ENCODE peak calls at places on chromosomes 5 and 9, in five cellular contexts. J is renal cortical epithelial cell, O is cerebellar cortex, K is body of pancreas, Y is mesothelial cell of epicardium. P is an unnamed sample.

GRCh38 chr9:13550519-13550918 is 271.0 kb upstream of the MPDZ start:
- DNase-seq in J (no peak), O (no peak), K (no peak), Y (no peak), P (no peak)

GRCh38 chr5:15386122-15386521 is 113.9 kb upstream of the FBXL7 start:
- DNase-seq in J (no peak), O (no peak), K (no peak), Y (no peak), P (no peak)

GRCh38 chr5:172926796-172927195 is 32.4 kb upstream of the RPL26L1 start:
- DNase-seq in J (peak; percentile 84), O (peak; percentile 56), K (no peak), Y (no peak), P (no peak)

GRCh38 chr9:68538200-68538599 is 2.5 kb downstream of the TMEM252 start:
- DNase-seq in J (peak; percentile 89), O (no peak), K (no peak), Y (no peak), P (no peak)

GRCh38 chr9:107488400-107489143 is 997 bp downstream of the KLF4 start:
- DNase-seq in J (no peak), O (no peak), K (peak; percentile 33), Y (peak; percentile 27), P (peak; percentile 23)

GRCh38 chr5:55421074-55421529 is 113.3 kb downstream of the MTREX start:
- DNase-seq in J (no peak), O (no peak), K (no peak), Y (no peak), P (no peak)

GRCh38 chr9:98248737-98249474 is 6.5 kb downstream of the TBC1D2 start:
- DNase-seq in J (peak; percentile 98), O (no peak), K (no peak), Y (no peak), P (no peak)

GRCh38 chr5:138754699-138755057 is 1.5 kb downstream of the CTNNA1 start:
- DNase-seq in J (peak; percentile 58), O (no peak), K (peak; percentile 15), Y (no peak), P (no peak)

GRCh38 chr9:115395511-115396021 is 277.6 kb upstream of the TNC start:
- DNase-seq in J (peak; percentile 86), O (no peak), K (no peak), Y (no peak), P (no peak)

GRCh38 chr9:137083418-137084004 is 3.3 kb upstream of the MAN1B1 start:
- DNase-seq in J (peak; percentile 97), O (peak; percentile 46), K (no peak), Y (no peak), P (no peak)

GRCh38 chr5:78698218-78698751 is 49.7 kb upstream of the LHFPL2 start:
- DNase-seq in J (no peak), O (no peak), K (no peak), Y (no peak), P (no peak)

GRCh38 chr5:1374680-1375055 is 29.8 kb upstream of the CLPTM1L start:
- DNase-seq in J (no peak), O (peak; percentile 96), K (peak; percentile 35), Y (no peak), P (no peak)

GRCh38 chr5:83911367-83911919 is 190.8 kb upstream of the HAPLN1 start:
- DNase-seq in J (no peak), O (no peak), K (no peak), Y (no peak), P (no peak)

GRCh38 chr5:158245513-158245912 is 386.6 kb upstream of the CLINT1 start:
- DNase-seq in J (no peak), O (no peak), K (no peak), Y (no peak), P (no peak)

GRCh38 chr9:6711403-6711802 is 46.4 kb upstream of the KDM4C start:
- DNase-seq in J (no peak), O (no peak), K (no peak), Y (no peak), P (no peak)

GRCh38 chr5:115366223-115366622 is 69.8 kb upstream of the CCDC112 start:
- DNase-seq in J (peak; percentile 86), O (no peak), K (no peak), Y (no peak), P (no peak)

GRCh38 chr9:99809586-99810357 is 11.9 kb upstream of the NR4A3 start:
- DNase-seq in J (no peak), O (no peak), K (no peak), Y (no peak), P (no peak)

GRCh38 chr9:128689820-128690683 is 1.0 kb downstream of the SET start:
- DNase-seq in J (no peak), O (peak; percentile 46), K (peak; percentile 42), Y (no peak), P (no peak)

GRCh38 chr5:145479862-145480261 is 355.3 kb downstream of the PRELID2 start:
- DNase-seq in J (peak; percentile 68), O (no peak), K (no peak), Y (no peak), P (no peak)

GRCh38 chr9:127741831-127742434 is 6.8 kb upstream of the TOR2A start:
- DNase-seq in J (peak; percentile 48), O (peak; percentile 92), K (peak; percentile 74), Y (no peak), P (peak; percentile 85)

GRCh38 chr5:179331591-179331990 is 13.7 kb downstream of the ADAMTS2 start:
- DNase-seq in J (no peak), O (no peak), K (no peak), Y (no peak), P (no peak)

GRCh38 chr5:73451218-73452130 is 2.9 kb upstream of the FOXD1 start:
- DNase-seq in J (no peak), O (no peak), K (peak; percentile 75), Y (peak; percentile 73), P (peak; percentile 74)

GRCh38 chr9:132283863-132284262 is 70.9 kb downstream of the SETX start:
- DNase-seq in J (no peak), O (no peak), K (no peak), Y (no peak), P (no peak)

GRCh38 chr9:136700959-136701664 is 11.3 kb upstream of the DIPK1B start:
- DNase-seq in J (no peak), O (no peak), K (no peak), Y (no peak), P (no peak)

GRCh38 chr9:94866770-94867169 is 140.3 kb downstream of the AOPEP start:
- DNase-seq in J (no peak), O (no peak), K (no peak), Y (no peak), P (no peak)

GRCh38 chr5:27821681-27822080 is 783.3 kb upstream of the CDH9 start:
- DNase-seq in J (peak; percentile 28), O (no peak), K (no peak), Y (no peak), P (no peak)